ENCODE peak calls at places on chromosome 9, in four cellular contexts. M is AG04450, Q is GM20000, B is PC-3. S is an unnamed sample.

GRCh38 chr9:93301911-93302525 is 118.1 kb downstream of the WNK2 start:
- DNase-seq in M (no peak), Q (no peak), B (no peak), S (peak)

GRCh38 chr9:93651521-93651950 is 75.2 kb downstream of the PHF2 start:
- DNase-seq in M (no peak), Q (no peak), B (no peak), S (no peak)

GRCh38 chr9:32884482-32884881 is 101.1 kb downstream of the TMEM215 start:
- DNase-seq in M (no peak), Q (no peak), B (no peak), S (no peak)

GRCh38 chr9:136757328-136757727 is 715 bp downstream of the LCN8 start:
- DNase-seq in M (no peak), Q (no peak), B (no peak), S (no peak)

GRCh38 chr9:84750152-84750865 is 80.8 kb downstream of the NTRK2 start:
- DNase-seq in M (no peak), Q (no peak), B (no peak), S (no peak)

GRCh38 chr9:137278913-137279711 is 1.6 kb downstream of the TOR4A start:
- DNase-seq in M (no peak), Q (no peak), B (no peak), S (no peak)

GRCh38 chr9:32665101-32665500 is 29.6 kb upstream of the TAF1L start:
- DNase-seq in M (no peak), Q (no peak), B (peak), S (no peak)

GRCh38 chr9:95116002-95116819 is 201.3 kb downstream of the FANCC start:
- DNase-seq in M (no peak), Q (no peak), B (peak), S (no peak)

GRCh38 chr9:34560574-34561229 is 28.8 kb downstream of the CNTFR start:
- DNase-seq in M (no peak), Q (no peak), B (no peak), S (no peak)

GRCh38 chr9:98241357-98242104 is 13.9 kb downstream of the TBC1D2 start:
- DNase-seq in M (no peak), Q (no peak), B (no peak), S (no peak)

GRCh38 chr9:70566066-70566465 is 151.6 kb upstream of the KLF9 start:
- DNase-seq in M (no peak), Q (no peak), B (no peak), S (no peak)

GRCh38 chr9:113492343-113493079 is 29.0 kb downstream of the RGS3 start:
- DNase-seq in M (no peak), Q (no peak), B (no peak), S (no peak)

GRCh38 chr9:5185220-5185840 is at the start of gene INSL6:
- DNase-seq in M (no peak), Q (no peak), B (no peak), S (no peak)

GRCh38 chr9:103355000-103355399 is 359.9 kb downstream of the CYLC2 start:
- DNase-seq in M (no peak), Q (no peak), B (no peak), S (no peak)

GRCh38 chr9:114072181-114073140 is 5.6 kb downstream of the AMBP start:
- DNase-seq in M (no peak), Q (no peak), B (no peak), S (no peak)

GRCh38 chr9:70525553-70525952 is 111.1 kb upstream of the KLF9 start:
- DNase-seq in M (no peak), Q (no peak), B (no peak), S (no peak)

GRCh38 chr9:70581214-70581966 is 166.9 kb upstream of the KLF9 start:
- DNase-seq in M (no peak), Q (no peak), B (no peak), S (no peak)

GRCh38 chr9:111597852-111598729 is 1.4 kb downstream of the PTGR1 start:
- DNase-seq in M (no peak), Q (peak), B (peak), S (peak)

GRCh38 chr9:15182003-15182695 is 124.9 kb downstream of the TTC39B start:
- DNase-seq in M (no peak), Q (no peak), B (no peak), S (no peak)

GRCh38 chr9:87701931-87702421 is 23.9 kb upstream of the CTSL start:
- DNase-seq in M (no peak), Q (no peak), B (no peak), S (no peak)

GRCh38 chr9:23829580-23830458 is 3.8 kb upstream of the ELAVL2 start:
- DNase-seq in M (no peak), Q (no peak), B (peak), S (no peak)

GRCh38 chr9:127290666-127291065 is 26.1 kb downstream of the GARNL3 start:
- DNase-seq in M (no peak), Q (no peak), B (no peak), S (no peak)

GRCh38 chr9:129964901-129965734 is 77.9 kb downstream of the FNBP1 start:
- DNase-seq in M (peak), Q (no peak), B (peak), S (no peak)

GRCh38 chr9:95055851-95056551 is 261.5 kb downstream of the FANCC start:
- DNase-seq in M (peak), Q (no peak), B (no peak), S (no peak)

GRCh38 chr9:124511426-124511840 is 4.2 kb upstream of the NR5A1 start:
- DNase-seq in M (no peak), Q (no peak), B (no peak), S (peak)

DNA sequence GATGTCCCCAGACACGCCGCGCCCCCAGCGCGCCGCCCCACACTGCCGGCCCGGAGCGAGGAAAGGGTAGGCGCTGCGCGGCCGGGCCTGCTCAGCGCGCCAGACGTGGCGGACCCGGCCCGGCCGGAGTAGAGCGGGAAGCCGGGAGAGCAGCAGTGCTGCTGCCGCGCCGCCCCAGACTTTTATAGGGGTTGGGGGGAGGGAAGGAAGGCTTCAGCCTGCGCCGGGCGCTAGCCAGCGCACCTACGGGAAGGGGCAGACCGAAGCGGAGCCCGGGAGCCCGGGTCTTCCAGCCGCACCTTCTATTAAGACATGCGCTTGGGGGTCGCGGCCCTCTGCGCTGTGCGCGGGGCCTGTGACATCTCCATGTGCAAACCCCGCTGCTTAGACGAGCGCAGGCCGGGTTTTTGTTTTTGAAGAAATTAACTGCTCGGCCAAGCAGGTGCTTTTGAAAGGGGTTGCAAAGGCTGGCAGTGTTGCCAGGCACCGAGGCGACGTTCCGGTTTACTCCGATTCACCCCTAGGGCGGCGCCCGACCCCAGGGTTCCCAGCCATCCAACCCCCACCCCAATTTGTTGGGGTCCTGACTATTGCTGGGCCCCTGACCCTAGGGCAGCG is 361 bp upstream of the PAX5 start:
- DNase-seq in M (no peak), Q (peak), B (peak), S (peak)
- TF ChIP-seq CTCF in M (no peak), Q (peak), B (peak), S (peak)

GRCh38 chr9:116875576-116875975 is 188.5 kb downstream of the TRIM32 start:
- DNase-seq in M (no peak), Q (no peak), B (no peak), S (no peak)
- TF ChIP-seq CTCF in M (no peak), Q (no peak), B (no peak), S (no peak)

DNA sequence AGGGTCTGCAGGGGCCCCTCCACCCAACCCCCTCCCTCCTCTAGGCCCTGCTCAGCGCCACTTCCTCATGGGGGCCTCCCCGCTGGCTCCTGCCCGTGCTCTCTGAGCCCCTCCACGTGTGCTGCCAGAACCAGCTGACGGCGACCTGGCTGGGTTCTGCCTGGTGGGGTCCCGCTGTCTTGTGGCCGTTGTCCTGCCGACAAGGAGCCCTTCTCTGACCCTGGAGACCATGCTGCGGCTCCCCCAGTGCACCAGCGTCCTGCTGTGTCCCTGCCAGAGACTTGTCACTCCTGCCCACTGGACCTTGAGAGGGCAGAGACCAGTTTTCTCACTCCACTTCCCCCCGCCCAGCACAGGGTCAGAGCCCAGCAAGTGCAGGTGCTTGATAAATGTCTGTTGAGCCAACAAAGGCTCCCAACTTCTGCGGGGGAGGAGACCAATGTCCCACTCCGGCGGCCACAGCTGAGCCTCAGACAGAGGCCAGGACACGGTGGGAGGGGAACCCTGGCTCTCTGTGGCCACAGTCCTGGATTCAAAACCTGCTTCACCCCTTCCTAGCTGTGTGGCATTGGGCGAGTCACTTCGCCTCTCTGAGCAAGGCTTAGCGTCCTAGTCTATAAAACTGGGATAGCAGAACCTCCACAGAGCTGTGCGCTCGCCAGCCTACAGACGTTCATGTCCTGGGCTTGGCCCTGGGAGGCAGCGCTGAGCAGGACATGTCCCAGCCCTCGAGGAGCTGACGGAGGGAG is 24.8 kb downstream of the SARDH start:
- DNase-seq in M (no peak), Q (no peak), B (no peak), S (no peak)
- TF ChIP-seq CTCF in M (no peak), Q (no peak), B (no peak), S (no peak)

GRCh38 chr9:69158471-69158870 is 15.6 kb upstream of the TJP2 start:
- DNase-seq in M (no peak), Q (no peak), B (no peak), S (no peak)
- TF ChIP-seq CTCF in M (no peak), Q (no peak), B (no peak), S (no peak)

GRCh38 chr9:109512170-109512756 is 14.2 kb upstream of the PTPN3 start:
- DNase-seq in M (no peak), Q (no peak), B (no peak), S (no peak)
- TF ChIP-seq CTCF in M (no peak), Q (no peak), B (no peak), S (no peak)

GRCh38 chr9:21392270-21392669 is 7.1 kb upstream of the IFNA2 start:
- DNase-seq in M (no peak), Q (no peak), B (peak), S (no peak)
- TF ChIP-seq CTCF in M (peak), Q (no peak), B (peak), S (no peak)